ENCODE peak calls at places on chromosomes 7 and 10, in five cellular contexts. K is Panc1, Z is transverse colon, D is HepG2, B is K562. Q is an unnamed sample.

GRCh38 chr10:46328853-46329689 is 42.3 kb downstream of the ANTXRL start:
- DNase-seq in K (no peak), Z (no peak), D (no peak), B (no peak), Q (no peak)

GRCh38 chr7:12889391-12889790 is 202.0 kb downstream of the ARL4A start:
- DNase-seq in K (no peak), Z (no peak), D (no peak), B (no peak), Q (no peak)

GRCh38 chr10:2839081-2839725 is 228.1 kb upstream of the PFKP start:
- DNase-seq in K (no peak), Z (peak), D (peak), B (peak), Q (peak)

GRCh38 chr10:130747946-130748345 is 563.6 kb downstream of the TCERG1L start:
- DNase-seq in K (no peak), Z (no peak), D (no peak), B (no peak), Q (no peak)

GRCh38 chr10:122267849-122268737 is 3.0 kb upstream of the BTBD16 start:
- DNase-seq in K (peak), Z (peak), D (peak), B (peak), Q (no peak)

GRCh38 chr7:117673839-117674238 is 194.0 kb downstream of the CFTR start:
- DNase-seq in K (no peak), Z (no peak), D (peak), B (no peak), Q (no peak)

GRCh38 chr10:680146-680545 is 9.3 kb downstream of the DIP2C start:
- DNase-seq in K (no peak), Z (no peak), D (no peak), B (no peak), Q (no peak)

GRCh38 chr10:60572511-60573194 is 183.0 kb upstream of the ANK3 start:
- DNase-seq in K (peak), Z (peak), D (peak), B (no peak), Q (no peak)

GRCh38 chr10:28130267-28130666 is 131.4 kb upstream of the ODAD2 start:
- DNase-seq in K (no peak), Z (no peak), D (no peak), B (no peak), Q (no peak)

GRCh38 chr10:45640941-45641340 is 31.6 kb downstream of the ZFAND4 start:
- DNase-seq in K (no peak), Z (no peak), D (no peak), B (no peak), Q (no peak)

GRCh38 chr10:79022565-79023488 is 45.9 kb upstream of the ZMIZ1 start:
- DNase-seq in K (no peak), Z (peak), D (peak), B (peak), Q (no peak)

GRCh38 chr10:102780246-102780645 is 36.5 kb downstream of the WBP1L start:
- DNase-seq in K (no peak), Z (no peak), D (no peak), B (no peak), Q (no peak)

GRCh38 chr7:142463401-142463850 is 205.6 kb upstream of the PRSS58 start:
- DNase-seq in K (no peak), Z (no peak), D (no peak), B (no peak), Q (no peak)

GRCh38 chr10:70176441-70176840 is 6.1 kb upstream of the SAR1A start:
- DNase-seq in K (no peak), Z (no peak), D (no peak), B (no peak), Q (no peak)

GRCh38 chr7:8491106-8491505 is 57.7 kb downstream of the NXPH1 start:
- DNase-seq in K (no peak), Z (no peak), D (no peak), B (no peak), Q (no peak)

GRCh38 chr10:95542761-95543160 is 18.4 kb downstream of the SORBS1 start:
- DNase-seq in K (no peak), Z (no peak), D (no peak), B (no peak), Q (no peak)

GRCh38 chr10:89301231-89301630 is 615 bp upstream of the IFIT2 start:
- DNase-seq in K (no peak), Z (peak), D (no peak), B (no peak), Q (peak)

GRCh38 chr10:13352519-13352918 is 4.4 kb upstream of the SEPHS1 start:
- DNase-seq in K (no peak), Z (no peak), D (peak), B (peak), Q (no peak)

GRCh38 chr10:43407148-43407575 is 1.8 kb downstream of the HNRNPF start:
- DNase-seq in K (no peak), Z (peak), D (no peak), B (peak), Q (no peak)

GRCh38 chr10:132690821-132691610 is 94.9 kb downstream of the NKX6-2 start:
- DNase-seq in K (no peak), Z (no peak), D (no peak), B (no peak), Q (no peak)

GRCh38 chr10:70302292-70302691 is 18.5 kb upstream of the NPFFR1 start:
- DNase-seq in K (no peak), Z (no peak), D (no peak), B (no peak), Q (peak)

GRCh38 chr7:99446096-99446495 is 7.4 kb downstream of the CPSF4 start:
- DNase-seq in K (no peak), Z (no peak), D (no peak), B (no peak), Q (no peak)

GRCh38 chr7:74511360-74511759 is 57.7 kb downstream of the GTF2IRD1 start:
- DNase-seq in K (no peak), Z (no peak), D (no peak), B (no peak), Q (no peak)

GRCh38 chr7:132997505-132997904 is 84.4 kb downstream of the CHCHD3 start:
- DNase-seq in K (no peak), Z (no peak), D (no peak), B (no peak), Q (no peak)

GRCh38 chr10:113961261-113961938 is 82.3 kb upstream of the ADRB1 start:
- DNase-seq in K (no peak), Z (peak), D (no peak), B (no peak), Q (no peak)

GRCh38 chr10:110226555-110226925 is 19.1 kb downstream of the MXI1 start:
- DNase-seq in K (no peak), Z (peak), D (peak), B (peak), Q (peak)

GRCh38 chr10:110228066-110228465 is 20.7 kb downstream of the MXI1 start:
- DNase-seq in K (no peak), Z (no peak), D (no peak), B (no peak), Q (no peak)

GRCh38 chr10:110225756-110226554 is 18.6 kb downstream of the MXI1 start:
- DNase-seq in K (no peak), Z (peak), D (peak), B (peak), Q (peak)

GRCh38 chr10:110225441-110225755 is 18.0 kb downstream of the MXI1 start:
- DNase-seq in K (no peak), Z (no peak), D (no peak), B (no peak), Q (no peak)

GRCh38 chr10:110226926-110227641 is 19.7 kb downstream of the MXI1 start:
- DNase-seq in K (no peak), Z (peak), D (no peak), B (peak), Q (peak)
- TF ChIP-seq POLR2AphosphoS5 in K (no peak), Z (no peak), D (no peak), B (no peak), Q (no peak)

GRCh38 chr7:38311329-38311937 is 38.0 kb upstream of the TARP start:
- DNase-seq in K (no peak), Z (peak), D (no peak), B (peak), Q (peak)
- H3K4me3 ChIP-seq in K (peak), Z (peak), D (no peak), B (peak), Q (peak)

GRCh38 chr7:39720586-39720985 is 97.2 kb downstream of the RALA start:
- DNase-seq in K (no peak), Z (peak), D (peak), B (peak), Q (no peak)
- H3K27ac ChIP-seq in K (no peak), Z (peak), D (no peak), B (peak), Q (no peak)

GRCh38 chr7:130369110-130369711 is 11.1 kb upstream of the CPA1 start:
- DNase-seq in K (no peak), Z (no peak), D (peak), B (no peak), Q (peak)

GRCh38 chr7:130372813-130373212 is 7.5 kb upstream of the CPA1 start:
- DNase-seq in K (no peak), Z (no peak), D (no peak), B (no peak), Q (no peak)

GRCh38 chr7:130372402-130372801 is 7.9 kb upstream of the CPA1 start:
- DNase-seq in K (no peak), Z (no peak), D (no peak), B (no peak), Q (no peak)

GRCh38 chr7:130369831-130370230 is 10.5 kb upstream of the CPA1 start:
- DNase-seq in K (no peak), Z (no peak), D (no peak), B (no peak), Q (no peak)

DNA sequence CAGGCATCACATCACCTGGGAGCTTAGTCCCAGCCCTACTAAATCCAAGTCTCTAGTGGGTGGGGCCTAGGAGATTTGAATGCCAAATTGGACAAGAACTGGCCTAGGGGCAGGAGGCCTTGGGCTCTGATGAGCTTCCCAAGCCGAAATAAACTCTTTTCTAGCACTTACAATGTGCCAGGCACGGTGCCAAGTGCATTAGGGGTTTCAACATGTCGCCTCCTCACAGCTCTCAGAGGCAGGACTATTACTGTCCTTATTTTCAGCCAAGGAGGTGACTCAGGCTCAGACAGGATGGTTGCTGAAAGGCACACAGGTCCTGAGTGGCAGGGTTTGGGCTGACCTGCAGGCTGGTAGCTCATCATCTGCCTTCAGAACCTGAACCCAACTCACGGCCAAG is 9.2 kb upstream of the CPA1 start:
- DNase-seq in K (no peak), Z (peak), D (no peak), B (no peak), Q (no peak)
- TF ChIP-seq POLR2AphosphoS5 in K (no peak), Z (no peak), D (no peak), B (no peak), Q (no peak)

DNA sequence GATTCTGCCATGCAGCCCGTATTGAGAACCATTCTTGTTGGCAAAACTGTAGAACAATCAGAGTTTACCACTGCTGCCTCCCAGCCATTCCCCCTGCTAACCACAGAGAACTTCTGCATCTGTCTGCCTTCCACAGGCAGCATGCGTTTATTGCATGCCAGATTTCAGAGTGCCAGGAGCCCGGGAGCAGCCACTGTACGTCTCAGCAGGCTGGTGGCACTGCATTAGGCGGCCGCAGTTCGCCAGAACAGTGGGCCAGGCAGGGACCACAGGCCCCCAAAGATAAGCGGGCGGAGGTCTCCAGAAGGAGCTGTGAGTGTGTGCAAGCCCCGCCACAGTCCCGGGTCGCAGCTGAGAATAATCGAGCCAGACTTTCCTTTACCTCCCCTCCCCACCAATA is 31.8 kb downstream of the ZNF467 start:
- DNase-seq in K (no peak), Z (no peak), D (no peak), B (no peak), Q (peak)
- H3K4me3 ChIP-seq in K (peak), Z (peak), D (peak), B (no peak), Q (peak)

GRCh38 chr7:134710854-134711624 is 64.4 kb downstream of the BPGM start:
- DNase-seq in K (no peak), Z (no peak), D (no peak), B (no peak), Q (no peak)

GRCh38 chr7:134712196-134712595 is 65.5 kb downstream of the BPGM start:
- DNase-seq in K (no peak), Z (no peak), D (no peak), B (no peak), Q (no peak)

GRCh38 chr7:134708692-134709091 is 62.0 kb downstream of the BPGM start:
- DNase-seq in K (no peak), Z (no peak), D (no peak), B (no peak), Q (no peak)

GRCh38 chr7:134709197-134709596 is 62.5 kb downstream of the BPGM start:
- DNase-seq in K (no peak), Z (no peak), D (no peak), B (no peak), Q (no peak)

GRCh38 chr7:134710511-134710853 is 63.8 kb downstream of the BPGM start:
- DNase-seq in K (no peak), Z (no peak), D (no peak), B (no peak), Q (no peak)
- H3K27ac ChIP-seq in K (no peak), Z (no peak), D (no peak), B (no peak), Q (no peak)

GRCh38 chr7:3027005-3027404 is 16.7 kb downstream of the CARD11 start:
- DNase-seq in K (no peak), Z (no peak), D (no peak), B (no peak), Q (no peak)

GRCh38 chr7:3027455-3027854 is 16.2 kb downstream of the CARD11 start:
- DNase-seq in K (no peak), Z (no peak), D (no peak), B (no peak), Q (no peak)

GRCh38 chr7:3029138-3029537 is 14.5 kb downstream of the CARD11 start:
- DNase-seq in K (no peak), Z (no peak), D (no peak), B (no peak), Q (no peak)

GRCh38 chr7:3028767-3029111 is 14.9 kb downstream of the CARD11 start:
- DNase-seq in K (no peak), Z (no peak), D (no peak), B (no peak), Q (no peak)

GRCh38 chr7:3028071-3028766 is 15.4 kb downstream of the CARD11 start:
- DNase-seq in K (peak), Z (peak), D (no peak), B (no peak), Q (no peak)
- TF ChIP-seq POLR2AphosphoS5 in K (no peak), Z (no peak), D (no peak), B (no peak), Q (no peak)

GRCh38 chr10:83582407-83583095 is 556.8 kb upstream of the GHITM start:
- DNase-seq in K (no peak), Z (no peak), D (no peak), B (no peak), Q (no peak)
- H3K4me3 ChIP-seq in K (no peak), Z (no peak), D (no peak), B (no peak), Q (no peak)

DNA sequence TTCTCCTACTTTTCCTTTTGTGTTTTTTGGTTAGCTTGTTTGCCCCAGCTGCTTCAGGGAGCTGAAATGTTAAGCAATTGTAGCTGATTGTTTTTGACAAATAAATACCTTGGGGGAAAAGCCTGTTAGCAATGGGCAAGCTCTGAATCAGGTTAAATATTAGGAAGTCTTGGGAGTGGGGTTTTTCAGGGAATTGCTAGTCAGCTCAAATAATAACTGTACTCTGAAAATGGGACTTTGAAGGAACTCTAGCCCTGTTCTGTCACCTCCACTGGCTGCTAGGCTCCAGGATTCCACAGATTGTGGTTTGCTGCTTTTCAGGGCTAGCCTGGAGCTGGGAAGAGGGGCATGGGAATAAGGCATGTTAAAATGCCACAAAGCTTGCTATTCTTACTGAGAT is 39.5 kb downstream of the ADK start:
- DNase-seq in K (no peak), Z (no peak), D (no peak), B (no peak), Q (no peak)
- H3K27ac ChIP-seq in K (peak), Z (peak), D (peak), B (peak), Q (peak)